ENCODE peak calls at places on chromosome 15, in six cellular contexts. One of them, this sample, is unnamed.
A peak's percentile ranks its signal among the peaks of the same experiment; 100 is the strongest.

GRCh38 chr15:99165020-99165790 is 60.3 kb downstream of the SYNM start:
- DNase-seq in sigmoid colon: no peak
- DNase-seq in IMR-90: no peak
- DNase-seq in stimulated activated naive B cell treated with anti-CD40 and anti-IgM and Interleukin-4, amounts not matched to agents 10 μg/mL and 1 μg/mL and 100 μg/mL, for 72 hours: no peak
- DNase-seq in AG04450: no peak
- DNase-seq in kidney tubule cell: no peak
- DNase-seq in this sample: no peak

GRCh38 chr15:68447209-68447608 is 15.2 kb upstream of the ITGA11 start:
- DNase-seq in AG04450: no peak
- DNase-seq in kidney tubule cell: peak; percentile 40
- DNase-seq in IMR-90: no peak
- DNase-seq in sigmoid colon: no peak
- DNase-seq in stimulated activated naive B cell treated with anti-CD40 and anti-IgM and Interleukin-4, amounts not matched to agents 10 μg/mL and 1 μg/mL and 100 μg/mL, for 72 hours: no peak
- DNase-seq in this sample: peak; percentile 35

GRCh38 chr15:60569596-60569995 is 90.7 kb upstream of the ICE2 start:
- DNase-seq in IMR-90: peak; percentile 15
- DNase-seq in stimulated activated naive B cell treated with anti-CD40 and anti-IgM and Interleukin-4, amounts not matched to agents 10 μg/mL and 1 μg/mL and 100 μg/mL, for 72 hours: no peak
- DNase-seq in kidney tubule cell: no peak
- DNase-seq in AG04450: no peak
- DNase-seq in sigmoid colon: no peak
- DNase-seq in this sample: no peak

GRCh38 chr15:31274496-31275330 is 51.9 kb upstream of the KLF13 start:
- DNase-seq in AG04450: no peak
- DNase-seq in IMR-90: peak; percentile 3
- DNase-seq in stimulated activated naive B cell treated with anti-CD40 and anti-IgM and Interleukin-4, amounts not matched to agents 10 μg/mL and 1 μg/mL and 100 μg/mL, for 72 hours: no peak
- DNase-seq in sigmoid colon: peak; percentile 52
- DNase-seq in kidney tubule cell: no peak
- DNase-seq in this sample: peak; percentile 71

GRCh38 chr15:74823324-74823723 is 3.1 kb upstream of the CPLX3 start:
- DNase-seq in kidney tubule cell: no peak
- DNase-seq in stimulated activated naive B cell treated with anti-CD40 and anti-IgM and Interleukin-4, amounts not matched to agents 10 μg/mL and 1 μg/mL and 100 μg/mL, for 72 hours: no peak
- DNase-seq in IMR-90: no peak
- DNase-seq in sigmoid colon: no peak
- DNase-seq in AG04450: no peak
- DNase-seq in this sample: no peak

GRCh38 chr15:47908950-47909670 is 191.8 kb downstream of the SEMA6D start:
- DNase-seq in kidney tubule cell: no peak
- DNase-seq in AG04450: no peak
- DNase-seq in stimulated activated naive B cell treated with anti-CD40 and anti-IgM and Interleukin-4, amounts not matched to agents 10 μg/mL and 1 μg/mL and 100 μg/mL, for 72 hours: no peak
- DNase-seq in IMR-90: no peak
- DNase-seq in sigmoid colon: no peak
- DNase-seq in this sample: no peak

GRCh38 chr15:29825205-29825604 is 2.9 kb upstream of the TJP1 start:
- DNase-seq in kidney tubule cell: no peak
- DNase-seq in stimulated activated naive B cell treated with anti-CD40 and anti-IgM and Interleukin-4, amounts not matched to agents 10 μg/mL and 1 μg/mL and 100 μg/mL, for 72 hours: no peak
- DNase-seq in IMR-90: no peak
- DNase-seq in AG04450: no peak
- DNase-seq in sigmoid colon: no peak
- DNase-seq in this sample: no peak

GRCh38 chr15:26889298-26889898 is 22.5 kb downstream of the GABRA5 start:
- DNase-seq in AG04450: peak; percentile 34
- DNase-seq in stimulated activated naive B cell treated with anti-CD40 and anti-IgM and Interleukin-4, amounts not matched to agents 10 μg/mL and 1 μg/mL and 100 μg/mL, for 72 hours: no peak
- DNase-seq in kidney tubule cell: peak; percentile 67
- DNase-seq in sigmoid colon: no peak
- DNase-seq in IMR-90: peak; percentile 64
- DNase-seq in this sample: no peak

GRCh38 chr15:90307661-90308060 is 42.2 kb downstream of the NGRN start:
- DNase-seq in kidney tubule cell: no peak
- DNase-seq in stimulated activated naive B cell treated with anti-CD40 and anti-IgM and Interleukin-4, amounts not matched to agents 10 μg/mL and 1 μg/mL and 100 μg/mL, for 72 hours: no peak
- DNase-seq in sigmoid colon: no peak
- DNase-seq in AG04450: no peak
- DNase-seq in IMR-90: no peak
- DNase-seq in this sample: peak; percentile 71

GRCh38 chr15:48062476-48062875 is 58.3 kb upstream of the SLC24A5 start:
- DNase-seq in stimulated activated naive B cell treated with anti-CD40 and anti-IgM and Interleukin-4, amounts not matched to agents 10 μg/mL and 1 μg/mL and 100 μg/mL, for 72 hours: no peak
- DNase-seq in kidney tubule cell: peak; percentile 42
- DNase-seq in AG04450: no peak
- DNase-seq in sigmoid colon: no peak
- DNase-seq in IMR-90: peak; percentile 61
- DNase-seq in this sample: no peak

GRCh38 chr15:79399591-79399990 is 32.5 kb upstream of the MINAR1 start:
- DNase-seq in AG04450: no peak
- DNase-seq in sigmoid colon: no peak
- DNase-seq in kidney tubule cell: no peak
- DNase-seq in stimulated activated naive B cell treated with anti-CD40 and anti-IgM and Interleukin-4, amounts not matched to agents 10 μg/mL and 1 μg/mL and 100 μg/mL, for 72 hours: no peak
- DNase-seq in IMR-90: no peak
- DNase-seq in this sample: no peak

GRCh38 chr15:69087581-69087980 is 72.9 kb upstream of the GLCE start:
- DNase-seq in AG04450: no peak
- DNase-seq in sigmoid colon: no peak
- DNase-seq in kidney tubule cell: peak; percentile 35
- DNase-seq in stimulated activated naive B cell treated with anti-CD40 and anti-IgM and Interleukin-4, amounts not matched to agents 10 μg/mL and 1 μg/mL and 100 μg/mL, for 72 hours: no peak
- DNase-seq in IMR-90: no peak
- DNase-seq in this sample: no peak

GRCh38 chr15:93043621-93044300 is 45.2 kb downstream of the RGMA start:
- DNase-seq in AG04450: no peak
- DNase-seq in kidney tubule cell: no peak
- DNase-seq in stimulated activated naive B cell treated with anti-CD40 and anti-IgM and Interleukin-4, amounts not matched to agents 10 μg/mL and 1 μg/mL and 100 μg/mL, for 72 hours: no peak
- DNase-seq in sigmoid colon: peak; percentile 58
- DNase-seq in IMR-90: no peak
- DNase-seq in this sample: no peak

GRCh38 chr15:50675524-50676144 is 11.0 kb downstream of the TRPM7 start:
- DNase-seq in kidney tubule cell: peak; percentile 36
- DNase-seq in AG04450: no peak
- DNase-seq in IMR-90: peak; percentile 59
- DNase-seq in stimulated activated naive B cell treated with anti-CD40 and anti-IgM and Interleukin-4, amounts not matched to agents 10 μg/mL and 1 μg/mL and 100 μg/mL, for 72 hours: no peak
- DNase-seq in sigmoid colon: no peak
- DNase-seq in this sample: no peak